ENCODE peak calls at places on chromosomes 12 and 14, in six cellular contexts. Z is AG10803, Y is fibroblast of the aortic adventitia, L is GM12865, O is HCT116, R is bronchial epithelial cell. E is an unnamed sample.

GRCh38 chr12:132941336-132941954 is 14.7 kb downstream of the ZNF605 start:
- DNase-seq in Z (no peak), Y (no peak), L (no peak), O (no peak), R (no peak), E (no peak)

GRCh38 chr14:39247256-39247655 is 13.5 kb downstream of the MIA2 start:
- DNase-seq in Z (peak), Y (peak), L (no peak), O (no peak), R (peak), E (no peak)

GRCh38 chr14:36226164-36226563 is 49.6 kb upstream of the PTCSC3 start:
- DNase-seq in Z (no peak), Y (no peak), L (no peak), O (no peak), R (peak), E (no peak)

GRCh38 chr12:62260733-62261683 is 804 bp downstream of the USP15 start:
- DNase-seq in Z (peak), Y (peak), L (peak), O (peak), R (peak), E (peak)

GRCh38 chr12:92085483-92086040 is 60.1 kb downstream of the BTG1 start:
- DNase-seq in Z (no peak), Y (no peak), L (no peak), O (no peak), R (no peak), E (no peak)

GRCh38 chr12:122085006-122085405 is 6.5 kb downstream of the MLXIP start:
- DNase-seq in Z (no peak), Y (no peak), L (no peak), O (no peak), R (no peak), E (no peak)

GRCh38 chr14:103207038-103207403 is 83.8 kb downstream of the TNFAIP2 start:
- DNase-seq in Z (peak), Y (peak), L (no peak), O (no peak), R (no peak), E (peak)

GRCh38 chr12:24608637-24609285 is 340.1 kb downstream of the BCAT1 start:
- DNase-seq in Z (no peak), Y (peak), L (no peak), O (no peak), R (no peak), E (no peak)

GRCh38 chr12:13383379-13383778 is 186.9 kb downstream of the EMP1 start:
- DNase-seq in Z (no peak), Y (no peak), L (no peak), O (no peak), R (peak), E (peak)

GRCh38 chr12:79414252-79414651 is 276.5 kb downstream of the PAWR start:
- DNase-seq in Z (no peak), Y (no peak), L (no peak), O (no peak), R (no peak), E (no peak)

GRCh38 chr12:127429556-127429955 is 837.4 kb upstream of the TMEM132C start:
- DNase-seq in Z (no peak), Y (no peak), L (no peak), O (no peak), R (no peak), E (no peak)

GRCh38 chr12:6069452-6070093 is 54.9 kb downstream of the VWF start:
- DNase-seq in Z (peak), Y (peak), L (no peak), O (no peak), R (peak), E (no peak)

GRCh38 chr12:3236345-3237153 is 159.4 kb downstream of the TSPAN9 start:
- DNase-seq in Z (no peak), Y (peak), L (peak), O (peak), R (peak), E (peak)

GRCh38 chr12:101414533-101415119 is 7.1 kb upstream of the ARL1 start:
- DNase-seq in Z (peak), Y (peak), L (peak), O (peak), R (peak), E (peak)

GRCh38 chr12:52228931-52229330 is 4.1 kb upstream of the KRT7 start:
- DNase-seq in Z (no peak), Y (no peak), L (no peak), O (no peak), R (no peak), E (no peak)

GRCh38 chr12:132170637-132171292 is 26.5 kb downstream of the NOC4L start:
- DNase-seq in Z (no peak), Y (no peak), L (no peak), O (no peak), R (no peak), E (no peak)

GRCh38 chr12:13084898-13085640 is 18.4 kb downstream of the GSG1 start:
- DNase-seq in Z (no peak), Y (no peak), L (no peak), O (no peak), R (peak), E (no peak)

GRCh38 chr12:15151141-15152091 is 69.8 kb downstream of the RERG start:
- DNase-seq in Z (no peak), Y (peak), L (peak), O (peak), R (peak), E (no peak)

GRCh38 chr12:131218291-131219172 is 264.8 kb downstream of the ADGRD1 start:
- DNase-seq in Z (no peak), Y (no peak), L (peak), O (no peak), R (no peak), E (no peak)

GRCh38 chr12:68497702-68498101 is 113.0 kb upstream of the RAP1B start:
- DNase-seq in Z (peak), Y (peak), L (peak), O (peak), R (no peak), E (no peak)

GRCh38 chr12:98198261-98198982 is 317.0 kb upstream of the TMPO start:
- DNase-seq in Z (no peak), Y (no peak), L (no peak), O (no peak), R (peak), E (no peak)

GRCh38 chr12:82883396-82884360 is 197.0 kb downstream of the TMTC2 start:
- DNase-seq in Z (no peak), Y (no peak), L (no peak), O (no peak), R (no peak), E (no peak)

GRCh38 chr12:64714551-64714968 is 44.6 kb downstream of the GNS start:
- DNase-seq in Z (no peak), Y (no peak), L (peak), O (no peak), R (no peak), E (no peak)

GRCh38 chr12:13362260-13362841 is 165.8 kb downstream of the EMP1 start:
- DNase-seq in Z (peak), Y (peak), L (peak), O (peak), R (peak), E (peak)

GRCh38 chr12:82942963-82943362 is 256.3 kb downstream of the TMTC2 start:
- DNase-seq in Z (no peak), Y (no peak), L (peak), O (no peak), R (peak), E (no peak)

GRCh38 chr14:74673768-74674167 is 39.1 kb downstream of the AREL1 start:
- DNase-seq in Z (no peak), Y (no peak), L (no peak), O (no peak), R (no peak), E (no peak)

GRCh38 chr12:48350249-48351021 is at the start of gene ZNF641:
- DNase-seq in Z (peak), Y (peak), L (peak), O (no peak), R (peak), E (peak)

GRCh38 chr12:65779946-65780345 is 44.3 kb upstream of the HMGA2 start:
- DNase-seq in Z (no peak), Y (no peak), L (no peak), O (no peak), R (no peak), E (no peak)

GRCh38 chr12:29519585-29520182 is 22.2 kb upstream of the OVCH1 start:
- DNase-seq in Z (peak), Y (peak), L (peak), O (peak), R (peak), E (no peak)

GRCh38 chr12:21941522-21942376 is 523 bp upstream of the ABCC9 start:
- DNase-seq in Z (peak), Y (peak), L (no peak), O (no peak), R (peak), E (no peak)

GRCh38 chr12:7079826-7080125 is 12.5 kb downstream of the C1R start:
- DNase-seq in Z (peak), Y (peak), L (no peak), O (no peak), R (peak), E (no peak)

GRCh38 chr12:74689071-74689655 is 151.5 kb downstream of the ATXN7L3B start:
- DNase-seq in Z (peak), Y (peak), L (peak), O (peak), R (peak), E (no peak)

GRCh38 chr14:70282666-70283065 is 76.8 kb downstream of the COX16 start:
- DNase-seq in Z (no peak), Y (no peak), L (peak), O (no peak), R (no peak), E (no peak)

GRCh38 chr14:92650581-92651105 is 97.8 kb downstream of the LGMN start:
- DNase-seq in Z (no peak), Y (no peak), L (no peak), O (no peak), R (no peak), E (no peak)

GRCh38 chr14:92653162-92653651 is 95.2 kb downstream of the LGMN start:
- DNase-seq in Z (no peak), Y (no peak), L (peak), O (no peak), R (no peak), E (no peak)

GRCh38 chr14:92652413-92653151 is 95.8 kb downstream of the LGMN start:
- DNase-seq in Z (no peak), Y (no peak), L (peak), O (no peak), R (no peak), E (no peak)

GRCh38 chr14:92651106-92651792 is 97.2 kb downstream of the LGMN start:
- DNase-seq in Z (no peak), Y (no peak), L (peak), O (no peak), R (no peak), E (peak)

GRCh38 chr14:92651793-92652382 is 96.5 kb downstream of the LGMN start:
- DNase-seq in Z (no peak), Y (no peak), L (peak), O (no peak), R (no peak), E (peak)
- H3K4me3 ChIP-seq in Z (no peak), Y (no peak), L (peak), O (no peak), R (no peak), E (peak)

GRCh38 chr14:95523818-95524448 is 7.5 kb upstream of the SYNE3 start:
- DNase-seq in Z (peak), Y (peak), L (no peak), O (no peak), R (peak), E (peak)
- H3K4me3 ChIP-seq in Z (no peak), Y (no peak), L (no peak), O (no peak), R (peak), E (peak)

DNA sequence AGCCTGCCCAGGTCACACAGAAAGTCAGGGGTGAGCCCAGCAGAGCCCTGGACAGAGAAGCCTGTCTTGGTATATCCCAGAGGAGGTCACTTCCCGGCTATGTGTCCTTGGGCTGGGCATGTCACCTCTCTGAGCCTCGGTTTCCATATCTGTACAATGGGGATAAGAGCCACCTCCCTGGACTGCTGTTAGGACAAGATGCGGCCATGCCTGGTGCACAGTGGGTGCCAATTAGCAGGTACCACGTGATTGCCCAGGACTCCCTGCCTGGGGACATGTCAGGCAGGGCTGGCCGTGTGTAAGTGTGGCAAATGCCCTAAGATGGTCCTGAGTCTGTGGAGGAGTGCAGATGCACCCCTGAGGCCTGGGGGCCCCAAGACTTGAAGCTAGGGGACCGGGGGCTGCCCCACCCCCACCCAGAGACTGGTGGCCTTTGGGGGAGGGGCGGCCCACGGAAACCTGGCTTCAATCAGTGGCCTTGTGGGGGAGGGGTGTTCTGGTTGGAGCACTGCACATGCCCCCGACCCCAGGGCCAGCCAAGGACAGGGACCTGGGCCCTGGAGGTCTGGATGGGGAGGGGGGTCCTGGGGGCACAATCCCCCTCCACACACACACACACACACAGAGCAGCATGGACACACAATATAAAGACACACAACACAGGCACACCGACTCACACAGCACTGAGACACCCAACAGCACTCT is 878 bp downstream of the TMEM119 start:
- DNase-seq in Z (no peak), Y (no peak), L (no peak), O (no peak), R (no peak), E (no peak)
- H3K4me3 ChIP-seq in Z (peak), Y (peak), L (no peak), O (no peak), R (no peak), E (peak)

GRCh38 chr12:32680787-32681186 is 1.7 kb downstream of the DNM1L start:
- DNase-seq in Z (no peak), Y (no peak), L (no peak), O (no peak), R (no peak), E (no peak)
- H3K4me3 ChIP-seq in Z (peak), Y (peak), L (peak), O (no peak), R (no peak), E (no peak)

E was measured in Peyer's patch.